ENCODE peak calls at places on chromosomes 6 and 20, in nine cellular contexts. P is transverse colon, S is stomach, O is upper lobe of left lung, A is HCT116, U is suprapubic skin, C is K562, Y is sigmoid colon, J is HepG2. D is an unnamed sample.

GRCh38 chr20:50277460-50278376 is 87.1 kb downstream of the CEBPB start:
- DNase-seq in S (no peak), P (no peak), A (no peak), U (peak; percentile 69), Y (no peak), C (no peak), J (no peak), O (no peak), D (no peak)

GRCh38 chr20:24998631-24999445 is 6.3 kb upstream of the APMAP start:
- DNase-seq in J (no peak), Y (peak; percentile 53), O (no peak), S (no peak), P (peak; percentile 6), C (no peak), U (peak; percentile 60), A (no peak), D (peak; percentile 34)

GRCh38 chr6:131744432-131744831 is 33.6 kb upstream of the CTAGE9 start:
- DNase-seq in P (no peak), U (no peak), S (no peak), J (no peak), C (no peak), O (no peak), A (no peak), Y (no peak), D (no peak)

GRCh38 chr6:170177383-170178265 is 113.3 kb downstream of the DLL1 start:
- DNase-seq in O (peak; percentile 72), P (no peak), S (peak; percentile 55), A (no peak), C (no peak), U (peak; percentile 79), Y (peak; percentile 63), J (no peak), D (no peak)

GRCh38 chr6:164085552-164086325 is 671.2 kb downstream of the QKI start:
- DNase-seq in S (no peak), C (no peak), O (peak; percentile 59), P (no peak), Y (peak; percentile 84), A (no peak), J (no peak), U (no peak), D (peak; percentile 78)

GRCh38 chr6:165049362-165049761 is 260.0 kb downstream of the C6orf118 start:
- DNase-seq in P (no peak), U (no peak), O (no peak), A (peak; percentile 21), C (peak; percentile 72), S (no peak), J (peak; percentile 32), Y (no peak), D (no peak)

GRCh38 chr6:2215342-2215741 is 30.1 kb downstream of the GMDS start:
- DNase-seq in A (no peak), O (no peak), P (no peak), Y (no peak), U (no peak), C (no peak), S (no peak), J (no peak), D (no peak)

GRCh38 chr6:167745660-167746376 is 80.9 kb upstream of the AFDN start:
- DNase-seq in A (no peak), C (no peak), Y (peak; percentile 87), O (no peak), J (no peak), U (no peak), P (no peak), S (peak; percentile 18), D (no peak)

GRCh38 chr20:18224968-18225568 is 63.3 kb upstream of the ZNF133 start:
- DNase-seq in O (no peak), Y (no peak), A (peak; percentile 12), U (no peak), J (peak; percentile 26), C (no peak), P (no peak), S (peak; percentile 48), D (peak; percentile 20)

GRCh38 chr6:63573899-63574553 is 1.7 kb downstream of the LOC128125822 start:
- DNase-seq in P (peak; percentile 57), S (peak; percentile 48), A (peak; percentile 62), J (peak; percentile 87), Y (no peak), O (no peak), C (peak; percentile 52), U (no peak), D (no peak)

GRCh38 chr6:53703047-53703446 is 37.5 kb upstream of the KLHL31 start:
- DNase-seq in J (no peak), O (no peak), C (no peak), U (no peak), S (no peak), A (no peak), Y (no peak), P (no peak), D (no peak)

GRCh38 chr6:43096451-43097097 is 20.5 kb downstream of the PTK7 start:
- DNase-seq in S (peak; percentile 35), J (no peak), P (peak; percentile 33), A (no peak), U (no peak), O (peak; percentile 70), Y (no peak), C (no peak), D (peak; percentile 63)
- TF ChIP-seq POLR2AphosphoS5 in S (no peak), J (no peak), P (no peak), A (no peak), U (no peak), O (peak; percentile 11), Y (no peak), C (no peak), D (peak; percentile 15)

DNA sequence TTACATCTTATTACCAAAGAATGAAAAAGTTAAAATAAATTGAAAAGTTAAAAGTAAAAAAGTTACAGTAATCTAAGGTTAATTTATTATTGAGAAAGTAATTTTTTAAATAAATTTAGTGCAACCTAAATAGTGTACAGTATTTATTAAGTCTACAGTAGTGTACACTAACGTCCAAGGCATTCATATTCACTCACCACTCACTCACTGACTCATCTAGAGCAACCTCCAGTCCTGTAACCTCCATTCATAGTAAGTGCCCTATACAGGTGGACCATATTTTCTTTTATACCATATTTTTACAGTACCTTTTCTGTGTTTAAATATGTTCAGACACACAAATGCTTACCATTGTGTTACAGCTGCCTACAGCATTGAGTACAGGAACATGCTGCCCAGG is 624.7 kb upstream of the NOX3 start:
- DNase-seq in O (no peak), A (no peak), Y (no peak), P (no peak), J (no peak), C (no peak), S (no peak), U (no peak), D (no peak)
- H3K27me3 ChIP-seq in O (no peaks in the 10 kb centered on the region), A (no peaks in the 10 kb centered on the region), Y (no peaks in the 10 kb centered on the region), P (no peaks in the 10 kb centered on the region), J (no peaks in the 10 kb centered on the region), C (no peaks in the 10 kb centered on the region), S (no peaks in the 10 kb centered on the region), U (no peaks in the 10 kb centered on the region), D (no peaks in the 10 kb centered on the region)

GRCh38 chr20:32681175-32682084 is 7.7 kb upstream of the C20orf203 start:
- DNase-seq in A (no peak), O (no peak), P (no peak), C (peak; percentile 87), J (no peak), Y (no peak), S (no peak), U (no peak), D (no peak)

GRCh38 chr20:32682508-32682987 is 8.8 kb upstream of the C20orf203 start:
- DNase-seq in J (no peak), C (peak; percentile 57), S (no peak), O (no peak), U (no peak), Y (no peak), P (no peak), A (no peak), D (no peak)

GRCh38 chr20:32687180-32687532 is 13.4 kb upstream of the C20orf203 start:
- DNase-seq in S (no peak), J (no peak), P (no peak), Y (no peak), C (no peak), A (no peak), U (no peak), O (no peak), D (no peak)

GRCh38 chr20:32686530-32687179 is 12.9 kb upstream of the C20orf203 start:
- DNase-seq in A (no peak), J (no peak), O (no peak), Y (no peak), P (no peak), C (no peak), U (no peak), S (no peak), D (no peak)

DNA sequence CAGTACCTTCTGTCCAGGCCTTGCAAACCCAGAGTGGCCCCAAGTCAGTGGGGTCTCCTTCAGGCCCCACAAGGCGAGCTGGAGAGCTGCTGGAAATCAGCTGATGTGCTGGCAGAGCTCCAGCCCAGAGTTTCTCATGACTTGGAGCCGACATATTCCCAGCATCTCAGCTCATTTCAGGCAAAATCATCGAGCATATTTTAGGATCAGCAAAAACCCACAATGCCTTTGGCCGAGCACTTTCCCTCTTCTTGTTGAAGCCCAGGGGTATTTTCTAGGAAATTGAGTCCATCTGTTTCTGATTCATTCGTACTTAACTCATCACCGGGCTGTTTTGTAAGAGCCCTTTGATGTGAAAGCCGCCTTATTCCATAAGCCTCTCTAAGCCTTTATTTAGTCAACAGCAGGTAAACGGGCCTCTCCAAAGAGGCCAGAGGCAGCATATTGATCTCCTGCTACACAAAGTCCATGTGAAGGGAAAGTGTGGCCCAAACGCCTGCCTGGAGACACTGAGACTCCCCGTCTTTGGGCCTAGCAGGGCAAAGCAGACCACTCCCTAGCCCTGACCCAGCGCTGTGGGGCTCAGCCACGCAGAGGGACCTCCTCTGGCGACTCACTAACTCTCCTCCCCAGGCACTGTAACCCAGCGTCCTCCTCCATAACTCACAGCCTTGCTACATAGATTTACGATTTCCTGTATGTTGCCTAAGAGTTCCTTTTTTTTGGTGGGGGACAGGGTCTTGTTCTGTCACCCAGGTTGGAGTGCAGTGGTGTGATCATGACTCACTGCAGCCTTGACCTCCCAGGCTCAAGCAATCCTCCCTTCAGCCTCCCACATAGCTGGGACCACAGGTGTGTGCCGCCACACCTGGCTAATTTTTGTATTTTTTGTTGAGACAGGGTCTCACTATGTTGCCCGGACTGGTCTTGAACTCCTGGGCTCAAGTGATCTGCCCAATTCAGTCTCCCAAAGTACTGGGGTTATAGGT is 12.1 kb upstream of the C20orf203 start:
- DNase-seq in A (no peak), C (no peak), J (peak; percentile 100), O (no peak), U (no peak), S (no peak), P (no peak), Y (no peak), D (no peak)
- TF ChIP-seq POLR2A in A (no peak), C (no peak), J (peak; percentile 92), O (no peak), U (no peak), S (no peak), P (no peak), Y (no peak), D (no peak)

DNA sequence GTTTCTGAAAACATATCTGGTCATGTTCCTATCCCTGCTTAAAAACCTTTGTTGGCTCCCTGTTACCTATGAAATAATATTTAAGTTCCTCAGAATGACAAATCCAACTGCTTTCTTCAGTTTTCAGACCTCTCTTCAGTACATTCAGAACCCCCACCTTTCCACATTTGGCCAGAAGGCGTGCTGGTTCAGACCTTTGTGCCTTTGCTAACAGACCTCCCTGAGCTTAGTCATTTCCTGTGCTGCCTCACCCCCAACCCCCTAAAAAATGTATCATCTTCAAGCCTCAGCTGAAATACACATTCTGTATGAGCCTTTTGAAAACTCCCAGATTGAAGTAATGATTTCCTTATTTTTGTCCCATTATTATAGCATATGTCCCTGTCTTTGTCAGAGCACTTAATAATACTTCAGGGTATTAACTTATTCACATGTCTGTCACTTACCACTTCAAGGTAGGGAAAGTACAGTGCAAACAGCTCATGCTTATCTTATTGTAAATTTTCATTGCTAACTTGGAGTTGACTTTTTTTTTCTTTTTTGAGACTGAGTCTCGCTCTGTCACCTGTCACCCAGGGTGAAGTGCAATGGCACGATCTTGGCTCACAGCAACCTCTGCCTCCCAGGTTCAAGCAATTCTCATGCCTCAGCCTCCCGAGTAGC is 19.7 kb downstream of the FAM217A start:
- DNase-seq in S (no peak), C (peak; percentile 39), J (peak; percentile 76), O (no peak), Y (no peak), U (no peak), P (no peak), A (no peak), D (no peak)
- TF ChIP-seq POLR2AphosphoS5 in S (no peak), C (no peak), J (no peak), O (no peak), Y (no peak), U (no peak), P (no peak), A (no peak), D (no peak)